ENCODE peak calls at places on chromosomes 1 and 21, in seven cellular contexts. P, J, B, K, I, C and S are unnamed samples.

GRCh38 chr1:47872871-47873270 is 124.3 kb downstream of the TRABD2B start:
- DNase-seq in J (no peak), I (no peak), K (no peak), C (no peak), B (no peak), P (no peak), S (no peak)

GRCh38 chr1:9699361-9699760 is 47.8 kb downstream of the PIK3CD start:
- DNase-seq in B (no peak), P (no peak), I (no peak), J (no peak), K (no peak), C (no peak), S (no peak)

GRCh38 chr1:158329807-158330206 is 1.5 kb downstream of the CD1B start:
- DNase-seq in I (no peak), B (peak), P (no peak), C (no peak), J (no peak), K (no peak), S (no peak)

GRCh38 chr21:45003331-45004058 is 63.7 kb downstream of the SLX9 start:
- DNase-seq in J (no peak), K (no peak), C (peak), I (no peak), B (no peak), P (no peak), S (no peak)

GRCh38 chr1:230629511-230629910 is 12.8 kb upstream of the COG2 start:
- DNase-seq in C (no peak), P (no peak), K (no peak), J (no peak), B (no peak), I (no peak), S (no peak)

GRCh38 chr1:24970399-24970753 is 40.3 kb upstream of the RUNX3 start:
- DNase-seq in K (peak), C (no peak), J (no peak), P (no peak), B (no peak), I (no peak), S (no peak)

GRCh38 chr21:17799414-17800164 is 19.6 kb downstream of the C21orf91 start:
- DNase-seq in K (no peak), B (no peak), P (no peak), C (no peak), I (no peak), J (no peak), S (no peak)

GRCh38 chr21:28538987-28539622 is 453.6 kb downstream of the LTN1 start:
- DNase-seq in C (no peak), K (peak), P (no peak), J (no peak), B (no peak), I (no peak), S (peak)

GRCh38 chr1:16905856-16906702 is 10.3 kb downstream of the RNU1-2 start:
- DNase-seq in P (no peak), C (no peak), K (no peak), I (no peak), B (peak), J (peak), S (no peak)

GRCh38 chr1:38815903-38816627 is 43.5 kb downstream of the RRAGC start:
- DNase-seq in K (no peak), I (no peak), B (peak), C (no peak), P (no peak), J (no peak), S (no peak)
- TF ChIP-seq CTCF in K (no peak), I (no peak), B (no peak), C (no peak), P (no peak), J (no peak), S (no peak)

DNA sequence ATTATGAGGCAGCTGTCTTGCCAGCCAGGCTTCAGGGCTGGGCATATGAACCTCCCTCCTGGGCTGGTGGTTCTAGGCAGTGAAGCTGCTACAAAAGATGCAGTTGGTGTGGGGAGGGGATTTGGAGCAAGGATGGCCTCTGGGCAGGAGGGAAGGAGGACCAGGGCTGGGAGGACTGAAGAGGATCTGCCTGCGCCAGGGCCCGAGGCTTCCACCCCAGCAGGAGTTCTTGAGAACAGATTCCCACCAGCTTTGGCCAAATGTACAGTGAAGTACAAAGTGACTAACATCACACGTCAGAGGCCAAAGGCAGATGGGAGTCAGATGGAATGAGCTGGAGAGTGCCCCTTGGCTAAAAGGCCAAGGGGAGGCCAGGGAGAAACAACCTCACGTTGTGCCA is 62.4 kb downstream of the DDX20 start:
- DNase-seq in B (no peak), K (no peak), J (no peak), I (no peak), P (no peak), C (no peak), S (no peak)
- H3K4me3 ChIP-seq in B (no peak), K (no peak), J (no peak), I (no peak), P (no peak), C (no peak), S (no peak)

DNA sequence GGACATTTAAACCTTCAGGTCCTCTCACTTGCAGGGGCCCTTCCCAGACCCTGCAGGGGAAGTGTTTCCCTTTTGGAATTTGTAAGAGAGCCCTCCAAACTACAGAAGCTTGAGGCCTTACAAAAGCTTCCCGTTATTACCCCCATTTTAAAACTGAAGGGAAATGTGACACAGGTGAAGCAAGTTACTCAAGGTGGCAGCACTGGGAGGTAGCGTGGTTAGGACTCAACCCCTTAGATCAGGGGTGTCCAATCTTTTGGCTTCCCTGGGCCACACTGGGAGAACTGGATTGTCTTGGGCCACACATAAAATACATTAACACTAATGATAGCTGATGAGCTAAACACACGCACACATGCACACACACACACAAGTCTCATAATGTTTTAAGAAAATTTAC is 15.8 kb upstream of the ZC3H12A start:
- DNase-seq in I (no peak), C (no peak), P (no peak), B (no peak), K (no peak), J (no peak), S (no peak)
- TF ChIP-seq CTCF in I (peak), C (no peak), P (no peak), B (peak), K (no peak), J (no peak), S (peak)

DNA sequence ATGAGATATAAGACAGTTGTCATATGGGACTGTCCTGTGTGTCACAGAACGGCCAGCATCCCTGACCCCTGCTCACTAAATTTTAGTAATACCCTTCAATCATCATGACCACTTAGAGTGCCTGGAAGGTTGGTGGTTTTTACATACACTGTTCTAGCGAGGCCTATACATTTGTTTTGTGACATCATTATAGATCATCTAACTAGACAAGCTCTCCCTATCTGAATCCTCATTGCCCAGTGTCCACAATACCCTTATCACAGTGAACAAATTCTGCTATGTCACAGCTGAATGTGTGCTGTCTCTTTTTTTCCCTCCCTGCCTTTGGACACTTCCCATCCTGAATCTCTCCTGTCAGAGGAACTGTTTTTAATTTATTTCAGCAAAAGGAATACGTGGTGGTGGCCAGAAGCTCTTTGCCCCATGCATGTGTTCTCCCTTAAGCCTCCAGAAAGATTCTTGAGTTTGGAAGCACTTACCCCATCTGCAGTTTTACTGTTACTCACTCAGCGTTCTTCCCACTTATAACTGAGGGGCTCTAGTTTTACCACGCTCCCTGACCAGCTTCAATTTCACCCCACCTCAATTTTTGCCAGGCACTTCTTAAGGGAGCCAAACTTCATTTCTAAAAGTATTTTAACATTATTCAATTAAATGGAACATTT is 70.3 kb downstream of the OLFML2B start:
- DNase-seq in J (no peak), K (no peak), P (no peak), B (no peak), C (no peak), I (no peak), S (no peak)
- H3K4me3 ChIP-seq in J (no peak), K (no peak), P (no peak), B (no peak), C (no peak), I (no peak), S (no peak)

GRCh38 chr1:221892301-221892830 is 150.5 kb upstream of the DUSP10 start:
- DNase-seq in I (no peak), K (no peak), P (no peak), B (no peak), C (no peak), J (no peak), S (no peak)
- TF ChIP-seq CTCF in I (no peak), K (no peak), P (no peak), B (no peak), C (no peak), J (no peak), S (no peak)

DNA sequence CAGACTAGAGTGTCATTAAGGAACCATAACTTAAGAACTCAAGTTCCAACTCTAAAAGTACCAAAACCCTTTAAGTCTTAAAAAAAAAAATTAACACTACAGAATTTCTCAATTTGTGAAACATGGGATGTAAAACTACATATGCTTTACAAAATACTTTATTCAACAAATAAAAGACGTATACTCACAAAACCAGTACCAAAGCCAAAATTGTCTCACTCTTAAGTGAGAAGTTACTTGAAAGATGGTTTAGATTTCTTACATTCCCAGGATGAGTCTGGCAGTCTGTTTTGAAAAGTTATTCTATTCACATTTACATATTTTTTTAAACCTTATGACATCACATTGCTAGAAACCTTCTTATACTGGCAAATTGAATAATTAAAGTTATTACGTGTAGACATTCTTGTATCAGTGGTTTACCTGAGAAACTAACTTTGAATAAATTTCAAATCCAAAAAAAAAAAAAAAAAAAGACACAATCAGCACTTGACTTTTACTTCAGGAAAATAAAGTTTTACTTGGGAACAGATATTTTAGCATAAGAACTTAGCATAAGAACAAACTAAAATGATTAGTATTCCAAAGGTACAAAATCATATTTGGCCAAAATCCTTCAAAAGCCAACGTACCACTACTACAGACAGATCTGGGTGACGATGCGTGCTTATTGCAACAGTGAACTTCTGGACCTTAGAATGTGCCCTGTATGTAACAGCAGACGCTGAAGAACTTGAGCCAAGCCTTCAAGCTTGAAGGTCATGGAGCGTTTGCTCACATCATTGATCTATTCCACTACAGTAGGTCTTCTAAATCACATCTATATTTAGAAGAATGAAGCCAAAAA is 2.6 kb downstream of the CDC42BPA start:
- DNase-seq in B (no peak), P (no peak), K (peak), C (no peak), I (no peak), J (peak), S (no peak)
- H3K4me3 ChIP-seq in B (peak), P (no peak), K (peak), C (peak), I (peak), J (no peak), S (peak)

DNA sequence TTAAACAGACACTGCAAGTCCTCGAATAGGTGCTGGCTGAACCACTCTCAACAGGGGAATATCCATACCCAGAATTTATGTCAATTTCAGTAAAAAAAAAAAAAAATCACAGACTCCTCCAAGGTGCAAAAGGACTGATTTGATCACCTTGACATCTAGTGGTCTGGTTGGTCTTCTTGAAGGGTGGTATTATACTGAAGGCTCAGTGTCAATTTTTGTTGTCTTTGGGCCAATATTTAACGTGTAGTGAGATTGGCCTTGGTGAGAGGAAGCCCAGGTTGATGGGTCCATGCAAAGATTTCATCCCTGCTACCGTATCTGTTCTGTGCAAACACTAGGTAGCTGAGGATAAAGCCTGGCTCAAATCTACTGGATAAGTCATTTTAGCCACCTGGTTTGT is 4.0 kb upstream of the GBP5 start:
- DNase-seq in I (no peak), P (no peak), K (no peak), C (no peak), B (no peak), J (no peak), S (no peak)
- TF ChIP-seq CTCF in I (peak), P (no peak), K (no peak), C (peak), B (no peak), J (no peak), S (peak)

GRCh38 chr1:204075890-204076837 is 3.2 kb downstream of the SOX13 start:
- DNase-seq in P (no peak), I (no peak), J (no peak), B (no peak), C (no peak), K (no peak), S (no peak)
- H3K4me3 ChIP-seq in P (no peak), I (no peak), J (no peak), B (no peak), C (peak), K (no peak), S (no peak)